ENCODE peak calls at places on chromosomes 2 and 18, in nine cellular contexts. One of them, this sample, is unnamed.
A peak's percentile ranks its signal among the peaks of the same experiment; 100 is the strongest.

GRCh38 chr2:37439131-37439642 is 94.8 kb downstream of the QPCT start:
- DNase-seq in mesendoderm: no peak
- DNase-seq in iPS-NIHi11: no peak
- DNase-seq in esophagus muscularis mucosa: no peak
- DNase-seq in HuH-7: no peak
- DNase-seq in HTR-8/SVneo: no peak
- DNase-seq in naive thymus-derived CD8-positive, alpha-beta T cell: no peak
- DNase-seq in neural progenitor cell: no peak
- DNase-seq in T-helper 2 cell: no peak
- DNase-seq in this sample: no peak

GRCh38 chr2:207015901-207016300 is 76.6 kb downstream of the CPO start:
- DNase-seq in HuH-7: no peak
- DNase-seq in neural progenitor cell: no peak
- DNase-seq in iPS-NIHi11: no peak
- DNase-seq in esophagus muscularis mucosa: no peak
- DNase-seq in mesendoderm: peak; percentile 26
- DNase-seq in naive thymus-derived CD8-positive, alpha-beta T cell: no peak
- DNase-seq in HTR-8/SVneo: peak; percentile 15
- DNase-seq in T-helper 2 cell: no peak
- DNase-seq in this sample: no peak

GRCh38 chr2:239079671-239080294 is 231.9 kb downstream of the TWIST2 start:
- DNase-seq in mesendoderm: no peak
- DNase-seq in T-helper 2 cell: no peak
- DNase-seq in esophagus muscularis mucosa: no peak
- DNase-seq in neural progenitor cell: no peak
- DNase-seq in HTR-8/SVneo: no peak
- DNase-seq in iPS-NIHi11: no peak
- DNase-seq in naive thymus-derived CD8-positive, alpha-beta T cell: no peak
- DNase-seq in HuH-7: no peak
- DNase-seq in this sample: no peak

GRCh38 chr2:70080597-70081200 is 6.6 kb upstream of the PCBP1 start:
- DNase-seq in neural progenitor cell: no peak
- DNase-seq in iPS-NIHi11: no peak
- DNase-seq in HuH-7: no peak
- DNase-seq in HTR-8/SVneo: no peak
- DNase-seq in mesendoderm: no peak
- DNase-seq in naive thymus-derived CD8-positive, alpha-beta T cell: no peak
- DNase-seq in T-helper 2 cell: no peak
- DNase-seq in esophagus muscularis mucosa: no peak
- DNase-seq in this sample: no peak

GRCh38 chr2:208280933-208281332 is 14.9 kb downstream of the PIKFYVE start:
- DNase-seq in mesendoderm: no peak
- DNase-seq in HuH-7: no peak
- DNase-seq in HTR-8/SVneo: no peak
- DNase-seq in iPS-NIHi11: no peak
- DNase-seq in T-helper 2 cell: no peak
- DNase-seq in esophagus muscularis mucosa: no peak
- DNase-seq in naive thymus-derived CD8-positive, alpha-beta T cell: no peak
- DNase-seq in neural progenitor cell: no peak
- DNase-seq in this sample: peak; percentile 65

GRCh38 chr2:21468609-21469008 is 344.8 kb downstream of the TDRD15 start:
- DNase-seq in HuH-7: no peak
- DNase-seq in HTR-8/SVneo: no peak
- DNase-seq in neural progenitor cell: no peak
- DNase-seq in naive thymus-derived CD8-positive, alpha-beta T cell: no peak
- DNase-seq in esophagus muscularis mucosa: no peak
- DNase-seq in mesendoderm: no peak
- DNase-seq in T-helper 2 cell: no peak
- DNase-seq in iPS-NIHi11: no peak
- DNase-seq in this sample: no peak

GRCh38 chr18:57621252-57621607 is 406 bp downstream of the NARS1 start:
- DNase-seq in T-helper 2 cell: no peak
- DNase-seq in mesendoderm: no peak
- DNase-seq in HuH-7: no peak
- DNase-seq in iPS-NIHi11: peak; percentile 45
- DNase-seq in neural progenitor cell: no peak
- DNase-seq in esophagus muscularis mucosa: no peak
- DNase-seq in HTR-8/SVneo: no peak
- DNase-seq in naive thymus-derived CD8-positive, alpha-beta T cell: no peak
- DNase-seq in this sample: no peak

GRCh38 chr2:111662039-111662740 is 221.8 kb downstream of the ANAPC1 start:
- DNase-seq in neural progenitor cell: no peak
- DNase-seq in naive thymus-derived CD8-positive, alpha-beta T cell: no peak
- DNase-seq in HTR-8/SVneo: no peak
- DNase-seq in iPS-NIHi11: no peak
- DNase-seq in mesendoderm: no peak
- DNase-seq in esophagus muscularis mucosa: peak; percentile 45
- DNase-seq in T-helper 2 cell: no peak
- DNase-seq in HuH-7: no peak
- DNase-seq in this sample: no peak

GRCh38 chr2:80258321-80258720 is 46.2 kb downstream of the LRRTM1 start:
- DNase-seq in mesendoderm: no peak
- DNase-seq in naive thymus-derived CD8-positive, alpha-beta T cell: no peak
- DNase-seq in esophagus muscularis mucosa: peak; percentile 10
- DNase-seq in HTR-8/SVneo: no peak
- DNase-seq in HuH-7: no peak
- DNase-seq in T-helper 2 cell: no peak
- DNase-seq in neural progenitor cell: no peak
- DNase-seq in iPS-NIHi11: no peak
- DNase-seq in this sample: no peak

GRCh38 chr2:45690223-45690622 is 38.7 kb downstream of the PRKCE start:
- DNase-seq in HuH-7: no peak
- DNase-seq in neural progenitor cell: no peak
- DNase-seq in esophagus muscularis mucosa: no peak
- DNase-seq in T-helper 2 cell: no peak
- DNase-seq in naive thymus-derived CD8-positive, alpha-beta T cell: no peak
- DNase-seq in HTR-8/SVneo: no peak
- DNase-seq in mesendoderm: no peak
- DNase-seq in iPS-NIHi11: no peak
- DNase-seq in this sample: no peak

GRCh38 chr18:61950371-61950770 is 57.6 kb upstream of the RNF152 start:
- DNase-seq in HTR-8/SVneo: no peak
- DNase-seq in naive thymus-derived CD8-positive, alpha-beta T cell: no peak
- DNase-seq in iPS-NIHi11: no peak
- DNase-seq in esophagus muscularis mucosa: peak; percentile 5
- DNase-seq in HuH-7: no peak
- DNase-seq in T-helper 2 cell: no peak
- DNase-seq in neural progenitor cell: no peak
- DNase-seq in mesendoderm: no peak
- DNase-seq in this sample: no peak

GRCh38 chr18:56374005-56374655 is 264.3 kb downstream of the TXNL1 start:
- DNase-seq in T-helper 2 cell: no peak
- DNase-seq in neural progenitor cell: no peak
- DNase-seq in HTR-8/SVneo: no peak
- DNase-seq in esophagus muscularis mucosa: no peak
- DNase-seq in mesendoderm: no peak
- DNase-seq in iPS-NIHi11: no peak
- DNase-seq in naive thymus-derived CD8-positive, alpha-beta T cell: no peak
- DNase-seq in HuH-7: no peak
- DNase-seq in this sample: no peak

GRCh38 chr2:19835818-19836281 is 65.9 kb downstream of the TTC32 start:
- DNase-seq in neural progenitor cell: no peak
- DNase-seq in iPS-NIHi11: no peak
- DNase-seq in T-helper 2 cell: no peak
- DNase-seq in HTR-8/SVneo: no peak
- DNase-seq in mesendoderm: no peak
- DNase-seq in esophagus muscularis mucosa: peak; percentile 93
- DNase-seq in HuH-7: no peak
- DNase-seq in naive thymus-derived CD8-positive, alpha-beta T cell: no peak
- DNase-seq in this sample: no peak

GRCh38 chr2:54657664-54658083 is 65.8 kb upstream of the EML6 start:
- DNase-seq in naive thymus-derived CD8-positive, alpha-beta T cell: peak; percentile 20
- DNase-seq in HuH-7: peak; percentile 81
- DNase-seq in neural progenitor cell: peak; percentile 69
- DNase-seq in T-helper 2 cell: no peak
- DNase-seq in iPS-NIHi11: peak; percentile 77
- DNase-seq in esophagus muscularis mucosa: no peak
- DNase-seq in HTR-8/SVneo: peak; percentile 43
- DNase-seq in mesendoderm: peak; percentile 63
- DNase-seq in this sample: peak; percentile 15

This sample was measured in MV-4-11.